ENCODE peak calls at places on chromosome 17, in four cellular contexts. Q is AG04449; I is stimulated activated CD8-positive, alpha-beta memory T cell treated with anti-CD3 and anti-CD28 coated beads, Interleukin-12 subunit alpha, Interleukin-12 subunit beta, amount 100 ng/mL, for 1 hour; P is HTR-8/SVneo. D is an unnamed sample.

GRCh38 chr17:82212331-82213250 is at the start of gene CCDC57:
- DNase-seq in Q (no peak), I (no peak), P (peak), D (peak)

GRCh38 chr17:43722921-43723665 is 35.5 kb downstream of the SOST start:
- DNase-seq in Q (no peak), I (no peak), P (no peak), D (no peak)

GRCh38 chr17:44581868-44582267 is 24.6 kb downstream of the FZD2 start:
- DNase-seq in Q (no peak), I (no peak), P (no peak), D (peak)

GRCh38 chr17:1232786-1233185 is 37.5 kb upstream of the BHLHA9 start:
- DNase-seq in Q (no peak), I (no peak), P (no peak), D (peak)

GRCh38 chr17:4986403-4986802 is 1.1 kb downstream of the CAMTA2 start:
- DNase-seq in Q (no peak), I (no peak), P (no peak), D (no peak)

GRCh38 chr17:64627797-64628196 is 34.3 kb downstream of the SMURF2 start:
- DNase-seq in Q (no peak), I (no peak), P (no peak), D (no peak)

GRCh38 chr17:14340968-14341412 is 40.1 kb downstream of the HS3ST3B1 start:
- DNase-seq in Q (no peak), I (no peak), P (no peak), D (peak)

GRCh38 chr17:35242158-35242804 is 591 bp upstream of the SLFN5 start:
- DNase-seq in Q (no peak), I (peak), P (peak), D (peak)

GRCh38 chr17:44315760-44316731 is 7.6 kb downstream of the RUNDC3A start:
- DNase-seq in Q (no peak), I (no peak), P (no peak), D (no peak)

GRCh38 chr17:81832608-81833159 is 407 bp downstream of the MCRIP1 start:
- DNase-seq in Q (no peak), I (no peak), P (peak), D (peak)

GRCh38 chr17:66416207-66416940 is 114.0 kb downstream of the PRKCA start:
- DNase-seq in Q (no peak), I (no peak), P (no peak), D (no peak)

GRCh38 chr17:65446043-65446442 is 115.4 kb downstream of the AXIN2 start:
- DNase-seq in Q (no peak), I (no peak), P (no peak), D (no peak)

GRCh38 chr17:21164226-21165019 is 37.7 kb downstream of the DHRS7B start:
- DNase-seq in Q (no peak), I (no peak), P (no peak), D (no peak)

GRCh38 chr17:35345926-35346771 is 27.3 kb downstream of the SLFN11 start:
- DNase-seq in Q (no peak), I (no peak), P (no peak), D (peak)

GRCh38 chr17:44543905-44544523 is 13.3 kb upstream of the FZD2 start:
- DNase-seq in Q (no peak), I (no peak), P (no peak), D (no peak)

GRCh38 chr17:21466550-21466949 is 90.4 kb downstream of the KCNJ12 start:
- DNase-seq in Q (no peak), I (no peak), P (no peak), D (no peak)

GRCh38 chr17:61981323-61981722 is 53.5 kb upstream of the INTS2 start:
- DNase-seq in Q (peak), I (no peak), P (no peak), D (peak)

GRCh38 chr17:77054926-77055325 is 85.8 kb upstream of the SEC14L1 start:
- DNase-seq in Q (no peak), I (no peak), P (no peak), D (no peak)

GRCh38 chr17:45316271-45317112 is at the start of gene MAP3K14:
- DNase-seq in Q (no peak), I (no peak), P (peak), D (peak)

GRCh38 chr17:35942588-35943186 is 826 bp downstream of the LYZL6 start:
- DNase-seq in Q (no peak), I (no peak), P (no peak), D (no peak)

GRCh38 chr17:61583242-61583641 is 7.8 kb downstream of the NACA2 start:
- DNase-seq in Q (peak), I (no peak), P (peak), D (peak)

GRCh38 chr17:82217120-82217529 is 4.5 kb upstream of the CCDC57 start:
- DNase-seq in Q (no peak), I (no peak), P (no peak), D (peak)

GRCh38 chr17:7884581-7885356 is 3.8 kb upstream of the CHD3 start:
- DNase-seq in Q (no peak), I (peak), P (peak), D (no peak)

GRCh38 chr17:11628374-11628773 is 30.1 kb downstream of the DNAH9 start:
- DNase-seq in Q (no peak), I (no peak), P (no peak), D (no peak)

GRCh38 chr17:499836-500543 is 147.4 kb upstream of the RPH3AL start:
- DNase-seq in Q (no peak), I (no peak), P (no peak), D (no peak)

GRCh38 chr17:80944326-80944725 is 47.3 kb upstream of the CHMP6 start:
- DNase-seq in Q (no peak), I (no peak), P (no peak), D (no peak)

GRCh38 chr17:46157443-46158107 is 35.7 kb downstream of the KANSL1 start:
- DNase-seq in Q (peak), I (no peak), P (no peak), D (no peak)

GRCh38 chr17:27315322-27315721 is 21.4 kb downstream of the WSB1 start:
- DNase-seq in Q (peak), I (no peak), P (no peak), D (peak)

GRCh38 chr17:63698886-63699637 is 863 bp downstream of the LIMD2 start:
- DNase-seq in Q (no peak), I (peak), P (peak), D (no peak)

GRCh38 chr17:50452627-50453300 is 15.9 kb downstream of the CHAD start:
- DNase-seq in Q (no peak), I (no peak), P (peak), D (peak)

GRCh38 chr17:68821860-68822693 is 133.1 kb downstream of the ABCA8 start:
- DNase-seq in Q (peak), I (no peak), P (peak), D (peak)

GRCh38 chr17:50768348-50768761 is 1.0 kb upstream of the ANKRD40CL start:
- DNase-seq in Q (no peak), I (no peak), P (no peak), D (no peak)

GRCh38 chr17:20310481-20310880 is 156.9 kb downstream of the LGALS9B start:
- DNase-seq in Q (no peak), I (no peak), P (no peak), D (no peak)

GRCh38 chr17:65139045-65139764 is 2.0 kb downstream of the RGS9 start:
- DNase-seq in Q (no peak), I (no peak), P (no peak), D (no peak)

GRCh38 chr17:76251478-76252039 is 11.3 kb upstream of the RNF157 start:
- DNase-seq in Q (no peak), I (no peak), P (no peak), D (no peak)

GRCh38 chr17:60392845-60393702 is 1.1 kb upstream of the USP32 start:
- DNase-seq in Q (no peak), I (no peak), P (peak), D (peak)

GRCh38 chr17:4535667-4536258 is 19.4 kb downstream of the MYBBP1A start:
- DNase-seq in Q (no peak), I (no peak), P (no peak), D (no peak)

GRCh38 chr17:4679652-4680051 is 24.3 kb downstream of the PELP1 start:
- DNase-seq in Q (no peak), I (no peak), P (peak), D (peak)

GRCh38 chr17:50381920-50382319 is 8.9 kb downstream of the EME1 start:
- DNase-seq in Q (no peak), I (no peak), P (no peak), D (no peak)